ENCODE peak calls at places on chromosome 22, in eight cellular contexts. F is stimulated activated CD4-positive, alpha-beta T cell treated with anti-CD3 and anti-CD28 coated beads, Interleukin-12 subunit alpha, Interleukin-12 subunit beta, amount 100 ng/mL, for 24 hours; B is body of pancreas; P is CD4-positive, alpha-beta T cell; G is activated T-helper 9 cell treated with anti-CD3 and anti-CD28 coated beads, Interleukin-2, amount 50 U/mL, for 16 hours; J is NCI-H460; C is T-helper 2 cell; H is EL. Y is an unnamed sample.

GRCh38 chr22:29716814-29717213 is 3.0 kb upstream of the CABP7 start:
- DNase-seq in F (no peak), B (peak), P (no peak), G (no peak), J (peak), C (no peak), H (peak), Y (no peak)

GRCh38 chr22:30694638-30695350 is at the start of gene OSBP2:
- DNase-seq in F (no peak), B (peak), P (peak), G (peak), J (no peak), C (peak), H (peak), Y (no peak)

GRCh38 chr22:50270302-50271010 is at the start of gene MAPK11:
- DNase-seq in F (peak), B (peak), P (peak), G (peak), J (peak), C (peak), H (peak), Y (peak)

GRCh38 chr22:16866167-16866566 is 41.0 kb upstream of the XKR3 start:
- DNase-seq in F (no peak), B (no peak), P (no peak), G (no peak), J (no peak), C (no peak), H (no peak), Y (no peak)

GRCh38 chr22:49466926-49467590 is 360.6 kb downstream of the BRD1 start:
- DNase-seq in F (no peak), B (no peak), P (no peak), G (no peak), J (no peak), C (no peak), H (no peak), Y (no peak)

GRCh38 chr22:20141186-20142077 is 9.4 kb downstream of the CCDC188 start:
- DNase-seq in F (no peak), B (no peak), P (no peak), G (no peak), J (no peak), C (no peak), H (peak), Y (no peak)

GRCh38 chr22:49636649-49637048 is 191.0 kb downstream of the BRD1 start:
- DNase-seq in F (no peak), B (no peak), P (no peak), G (no peak), J (no peak), C (no peak), H (no peak), Y (no peak)

GRCh38 chr22:27318516-27318915 is 483.0 kb downstream of the MN1 start:
- DNase-seq in F (no peak), B (no peak), P (no peak), G (no peak), J (no peak), C (no peak), H (peak), Y (no peak)

GRCh38 chr22:46220921-46221320 is 29.2 kb downstream of the CDPF1 start:
- DNase-seq in F (no peak), B (no peak), P (no peak), G (no peak), J (no peak), C (no peak), H (peak), Y (no peak)

GRCh38 chr22:49081261-49081666 is 746.4 kb downstream of the BRD1 start:
- DNase-seq in F (no peak), B (no peak), P (no peak), G (no peak), J (no peak), C (no peak), H (no peak), Y (no peak)

GRCh38 chr22:19607198-19608113 is 83.2 kb upstream of the CLDN5 start:
- DNase-seq in F (no peak), B (peak), P (peak), G (no peak), J (no peak), C (no peak), H (no peak), Y (no peak)

GRCh38 chr22:39209756-39210155 is 35.0 kb downstream of the PDGFB start:
- DNase-seq in F (no peak), B (peak), P (no peak), G (no peak), J (no peak), C (no peak), H (no peak), Y (no peak)

GRCh38 chr22:24506802-24507438 is 11.8 kb downstream of the UPB1 start:
- DNase-seq in F (no peak), B (no peak), P (no peak), G (no peak), J (peak), C (no peak), H (peak), Y (no peak)

GRCh38 chr22:27775087-27775697 is 26.4 kb downstream of the MN1 start:
- DNase-seq in F (no peak), B (no peak), P (no peak), G (no peak), J (no peak), C (no peak), H (no peak), Y (no peak)

Y was measured in effector memory CD8-positive, alpha-beta T cell.